ENCODE peak calls at places on chromosome 3, in six cellular contexts. X is stimulated activated CD8-positive, alpha-beta memory T cell treated with anti-CD3 and anti-CD28 coated beads, Interleukin-15, amount 100 ng/mL, for 24 hours; F is GM12891; L is MM.1S; M is MV-4-11; I is NAMALWA. U is an unnamed sample.
A peak's percentile ranks its signal among the peaks of the same experiment; 100 is the strongest.

GRCh38 chr3:72810659-72811434 is 37.4 kb downstream of the SHQ1 start:
- DNase-seq in X (no peak), F (no peak), L (no peak), M (no peak), I (no peak), U (no peak)

GRCh38 chr3:72344256-72345046 is 503.8 kb downstream of the SHQ1 start:
- DNase-seq in X (no peak), F (no peak), L (no peak), M (peak; percentile 32), I (no peak), U (no peak)

GRCh38 chr3:152203677-152204076 is 65.1 kb upstream of the MBNL1 start:
- DNase-seq in X (no peak), F (no peak), L (no peak), M (no peak), I (peak; percentile 49), U (no peak)

GRCh38 chr3:30648670-30649357 is 42.4 kb downstream of the TGFBR2 start:
- DNase-seq in X (no peak), F (no peak), L (no peak), M (no peak), I (no peak), U (no peak)

GRCh38 chr3:40211579-40211978 is 97.9 kb upstream of the EIF1B start:
- DNase-seq in X (no peak), F (no peak), L (no peak), M (no peak), I (no peak), U (no peak)

GRCh38 chr3:168952551-168952950 is 711.0 kb downstream of the MECOM start:
- DNase-seq in X (no peak), F (no peak), L (peak; percentile 38), M (no peak), I (peak; percentile 25), U (no peak)

GRCh38 chr3:66485291-66485968 is 15.4 kb downstream of the LRIG1 start:
- DNase-seq in X (no peak), F (no peak), L (no peak), M (peak; percentile 45), I (no peak), U (no peak)

GRCh38 chr3:48516571-48516970 is 12.6 kb upstream of the SHISA5 start:
- DNase-seq in X (no peak), F (no peak), L (no peak), M (no peak), I (no peak), U (no peak)

GRCh38 chr3:168248383-168249047 is 152.8 kb upstream of the GOLIM4 start:
- DNase-seq in X (no peak), F (no peak), L (peak; percentile 62), M (no peak), I (no peak), U (peak; percentile 29)